ENCODE peak calls at places on chromosomes 2 and 18, in seven cellular contexts. One of them, this sample, is unnamed.

GRCh38 chr2:68018727-68019126 is 44.1 kb downstream of the C1D start:
- DNase-seq in cardiac muscle cell: no peak
- DNase-seq in GM10248: no peak
- DNase-seq in heart right ventricle: no peak
- DNase-seq in mucosa of descending colon: no peak
- DNase-seq in AG04449: no peak
- DNase-seq in fibroblast of mammary gland: no peak
- DNase-seq in this sample: no peak

GRCh38 chr2:58965602-58966001 is 724.5 kb upstream of the FANCL start:
- DNase-seq in cardiac muscle cell: no peak
- DNase-seq in mucosa of descending colon: no peak
- DNase-seq in GM10248: no peak
- DNase-seq in fibroblast of mammary gland: no peak
- DNase-seq in AG04449: no peak
- DNase-seq in heart right ventricle: no peak
- DNase-seq in this sample: no peak

GRCh38 chr2:130336150-130336876 is 6.4 kb upstream of the IMP4 start:
- DNase-seq in GM10248: no peak
- DNase-seq in cardiac muscle cell: peak
- DNase-seq in mucosa of descending colon: no peak
- DNase-seq in heart right ventricle: no peak
- DNase-seq in fibroblast of mammary gland: no peak
- DNase-seq in AG04449: no peak
- DNase-seq in this sample: no peak

GRCh38 chr2:60527762-60528161 is 25.7 kb downstream of the BCL11A start:
- DNase-seq in heart right ventricle: no peak
- DNase-seq in AG04449: no peak
- DNase-seq in fibroblast of mammary gland: peak
- DNase-seq in mucosa of descending colon: no peak
- DNase-seq in GM10248: no peak
- DNase-seq in cardiac muscle cell: no peak
- DNase-seq in this sample: no peak

GRCh38 chr2:16622399-16622968 is 43.1 kb downstream of the CYRIA start:
- DNase-seq in fibroblast of mammary gland: no peak
- DNase-seq in GM10248: no peak
- DNase-seq in mucosa of descending colon: no peak
- DNase-seq in cardiac muscle cell: no peak
- DNase-seq in heart right ventricle: no peak
- DNase-seq in AG04449: no peak
- DNase-seq in this sample: no peak

GRCh38 chr18:26088482-26088881 is 1.9 kb downstream of the SS18 start:
- DNase-seq in mucosa of descending colon: no peak
- DNase-seq in GM10248: no peak
- DNase-seq in AG04449: no peak
- DNase-seq in cardiac muscle cell: no peak
- DNase-seq in heart right ventricle: no peak
- DNase-seq in fibroblast of mammary gland: peak
- DNase-seq in this sample: no peak

GRCh38 chr2:125041846-125042245 is 1016.8 kb downstream of the CNTNAP5 start:
- DNase-seq in AG04449: no peak
- DNase-seq in GM10248: no peak
- DNase-seq in fibroblast of mammary gland: no peak
- DNase-seq in heart right ventricle: no peak
- DNase-seq in cardiac muscle cell: no peak
- DNase-seq in mucosa of descending colon: no peak
- DNase-seq in this sample: no peak

GRCh38 chr2:46150445-46150970 is 146.7 kb upstream of the EPAS1 start:
- DNase-seq in heart right ventricle: no peak
- DNase-seq in AG04449: no peak
- DNase-seq in fibroblast of mammary gland: no peak
- DNase-seq in mucosa of descending colon: no peak
- DNase-seq in GM10248: no peak
- DNase-seq in cardiac muscle cell: no peak
- DNase-seq in this sample: no peak

GRCh38 chr2:134231965-134232340 is 21.9 kb upstream of the MGAT5 start:
- DNase-seq in fibroblast of mammary gland: peak
- DNase-seq in cardiac muscle cell: no peak
- DNase-seq in heart right ventricle: no peak
- DNase-seq in GM10248: no peak
- DNase-seq in AG04449: no peak
- DNase-seq in mucosa of descending colon: no peak
- DNase-seq in this sample: no peak

GRCh38 chr2:114123925-114124324 is 234.0 kb downstream of the ACTR3 start:
- DNase-seq in mucosa of descending colon: no peak
- DNase-seq in heart right ventricle: no peak
- DNase-seq in AG04449: no peak
- DNase-seq in fibroblast of mammary gland: no peak
- DNase-seq in GM10248: no peak
- DNase-seq in cardiac muscle cell: no peak
- DNase-seq in this sample: no peak

GRCh38 chr2:114119846-114120348 is 230.0 kb downstream of the ACTR3 start:
- DNase-seq in AG04449: no peak
- DNase-seq in GM10248: no peak
- DNase-seq in fibroblast of mammary gland: no peak
- DNase-seq in mucosa of descending colon: no peak
- DNase-seq in heart right ventricle: no peak
- DNase-seq in cardiac muscle cell: no peak
- DNase-seq in this sample: no peak

GRCh38 chr2:114127372-114127771 is 237.5 kb downstream of the ACTR3 start:
- DNase-seq in heart right ventricle: no peak
- DNase-seq in fibroblast of mammary gland: peak
- DNase-seq in cardiac muscle cell: no peak
- DNase-seq in GM10248: no peak
- DNase-seq in mucosa of descending colon: no peak
- DNase-seq in AG04449: no peak
- DNase-seq in this sample: no peak

GRCh38 chr2:114118088-114118487 is 228.2 kb downstream of the ACTR3 start:
- DNase-seq in cardiac muscle cell: no peak
- DNase-seq in heart right ventricle: no peak
- DNase-seq in AG04449: no peak
- DNase-seq in mucosa of descending colon: no peak
- DNase-seq in GM10248: no peak
- DNase-seq in fibroblast of mammary gland: no peak
- DNase-seq in this sample: no peak

DNA sequence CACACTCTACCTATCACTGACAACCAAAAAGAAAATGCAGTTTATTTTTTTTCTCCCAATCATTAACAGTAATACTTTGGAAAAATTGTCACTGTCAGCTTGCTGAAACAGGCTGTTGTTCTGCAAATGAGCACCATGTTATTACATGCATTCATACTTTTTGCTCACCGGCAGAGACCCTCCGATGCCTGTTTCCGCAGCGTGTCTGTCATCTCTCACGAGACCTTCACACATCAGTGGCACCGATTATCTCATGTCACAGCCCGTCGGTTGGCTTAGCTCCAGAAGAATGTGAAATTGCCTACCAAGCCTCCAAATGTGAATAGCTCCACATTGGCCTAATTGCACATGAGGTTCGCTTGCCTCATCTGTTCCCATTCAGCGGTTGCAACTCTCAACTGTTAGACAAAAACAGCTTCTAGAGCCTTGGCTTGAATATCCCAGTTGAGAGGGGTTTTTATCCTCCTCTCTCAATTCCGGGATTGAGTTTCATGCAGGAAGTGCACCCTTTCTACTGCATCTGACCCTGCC is 233.0 kb downstream of the ACTR3 start:
- DNase-seq in mucosa of descending colon: no peak
- DNase-seq in cardiac muscle cell: no peak
- DNase-seq in AG04449: no peak
- DNase-seq in heart right ventricle: no peak
- DNase-seq in GM10248: no peak
- DNase-seq in fibroblast of mammary gland: no peak
- DNase-seq in this sample: no peak
- TF ChIP-seq CTCF in mucosa of descending colon: no peak
- TF ChIP-seq CTCF in cardiac muscle cell: no peak
- TF ChIP-seq CTCF in AG04449: no peak
- TF ChIP-seq CTCF in heart right ventricle: no peak
- TF ChIP-seq CTCF in GM10248: no peak
- TF ChIP-seq CTCF in fibroblast of mammary gland: no peak
- TF ChIP-seq CTCF in this sample: no peak

GRCh38 chr2:35714883-35715282 is 640.7 kb upstream of the CRIM1 start:
- DNase-seq in mucosa of descending colon: no peak
- DNase-seq in heart right ventricle: no peak
- DNase-seq in AG04449: no peak
- DNase-seq in GM10248: no peak
- DNase-seq in fibroblast of mammary gland: no peak
- DNase-seq in cardiac muscle cell: no peak
- DNase-seq in this sample: no peak
- TF ChIP-seq CTCF in mucosa of descending colon: no peak
- TF ChIP-seq CTCF in heart right ventricle: no peak
- TF ChIP-seq CTCF in AG04449: no peak
- TF ChIP-seq CTCF in GM10248: no peak
- TF ChIP-seq CTCF in fibroblast of mammary gland: no peak
- TF ChIP-seq CTCF in cardiac muscle cell: no peak
- TF ChIP-seq CTCF in this sample: no peak

GRCh38 chr2:151162185-151162584 is 99.5 kb downstream of the RBM43 start:
- DNase-seq in fibroblast of mammary gland: peak
- DNase-seq in AG04449: peak
- DNase-seq in heart right ventricle: no peak
- DNase-seq in cardiac muscle cell: peak
- DNase-seq in GM10248: no peak
- DNase-seq in mucosa of descending colon: no peak
- DNase-seq in this sample: no peak
- TF ChIP-seq CTCF in fibroblast of mammary gland: peak
- TF ChIP-seq CTCF in AG04449: peak
- TF ChIP-seq CTCF in heart right ventricle: peak
- TF ChIP-seq CTCF in cardiac muscle cell: peak
- TF ChIP-seq CTCF in GM10248: no peak
- TF ChIP-seq CTCF in mucosa of descending colon: no peak
- TF ChIP-seq CTCF in this sample: no peak

GRCh38 chr2:88190808-88191721 is 20.9 kb downstream of the THNSL2 start:
- DNase-seq in fibroblast of mammary gland: peak
- DNase-seq in AG04449: no peak
- DNase-seq in heart right ventricle: no peak
- DNase-seq in GM10248: peak
- DNase-seq in mucosa of descending colon: no peak
- DNase-seq in cardiac muscle cell: peak
- DNase-seq in this sample: no peak
- TF ChIP-seq CTCF in fibroblast of mammary gland: peak
- TF ChIP-seq CTCF in AG04449: peak
- TF ChIP-seq CTCF in heart right ventricle: peak
- TF ChIP-seq CTCF in GM10248: peak
- TF ChIP-seq CTCF in mucosa of descending colon: no peak
- TF ChIP-seq CTCF in cardiac muscle cell: peak
- TF ChIP-seq CTCF in this sample: no peak

GRCh38 chr18:2545155-2545554 is 26.1 kb downstream of the METTL4 start:
- DNase-seq in cardiac muscle cell: no peak
- DNase-seq in heart right ventricle: no peak
- DNase-seq in fibroblast of mammary gland: no peak
- DNase-seq in AG04449: no peak
- DNase-seq in GM10248: no peak
- DNase-seq in mucosa of descending colon: no peak
- DNase-seq in this sample: no peak

GRCh38 chr18:2549462-2549861 is 21.8 kb downstream of the METTL4 start:
- DNase-seq in mucosa of descending colon: no peak
- DNase-seq in AG04449: no peak
- DNase-seq in fibroblast of mammary gland: no peak
- DNase-seq in GM10248: no peak
- DNase-seq in cardiac muscle cell: no peak
- DNase-seq in heart right ventricle: no peak
- DNase-seq in this sample: no peak

GRCh38 chr18:2551425-2551824 is 19.9 kb downstream of the METTL4 start:
- DNase-seq in mucosa of descending colon: no peak
- DNase-seq in cardiac muscle cell: no peak
- DNase-seq in AG04449: no peak
- DNase-seq in heart right ventricle: no peak
- DNase-seq in GM10248: no peak
- DNase-seq in fibroblast of mammary gland: no peak
- DNase-seq in this sample: no peak

DNA sequence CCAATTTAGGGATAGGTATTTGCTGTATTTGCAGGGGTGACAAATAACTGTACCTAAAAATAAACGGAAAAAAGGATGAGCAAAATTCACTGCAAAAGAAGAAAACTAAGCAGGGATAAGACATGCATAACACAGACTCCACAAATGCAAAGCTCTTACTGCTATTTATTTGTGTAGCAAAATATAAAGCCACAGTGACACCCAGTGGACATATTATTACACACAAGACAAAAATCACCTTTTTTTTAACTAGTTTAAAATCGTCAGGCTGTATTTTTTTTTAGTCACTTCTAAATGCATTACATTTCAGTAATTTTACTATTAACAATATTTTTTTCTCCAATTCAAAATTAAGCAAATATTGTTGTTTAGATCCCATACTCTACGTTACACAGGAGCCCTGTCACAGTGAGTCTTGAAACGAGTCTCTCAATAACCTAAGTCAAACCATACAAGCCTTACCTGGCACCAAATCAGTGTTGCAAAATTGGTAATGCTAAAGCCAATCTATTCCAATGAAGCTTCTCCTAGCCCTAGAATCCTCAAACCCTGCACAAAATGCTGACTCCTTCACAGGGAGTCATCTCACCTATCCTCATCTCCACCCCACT is 23.7 kb downstream of the METTL4 start:
- DNase-seq in cardiac muscle cell: peak
- DNase-seq in mucosa of descending colon: no peak
- DNase-seq in fibroblast of mammary gland: peak
- DNase-seq in heart right ventricle: no peak
- DNase-seq in GM10248: peak
- DNase-seq in AG04449: no peak
- DNase-seq in this sample: no peak
- TF ChIP-seq CTCF in cardiac muscle cell: peak
- TF ChIP-seq CTCF in mucosa of descending colon: no peak
- TF ChIP-seq CTCF in fibroblast of mammary gland: peak
- TF ChIP-seq CTCF in heart right ventricle: peak
- TF ChIP-seq CTCF in GM10248: peak
- TF ChIP-seq CTCF in AG04449: peak
- TF ChIP-seq CTCF in this sample: peak

GRCh38 chr18:61957801-61958516 is 65.2 kb upstream of the RNF152 start:
- DNase-seq in cardiac muscle cell: no peak
- DNase-seq in heart right ventricle: no peak
- DNase-seq in AG04449: no peak
- DNase-seq in mucosa of descending colon: no peak
- DNase-seq in GM10248: no peak
- DNase-seq in fibroblast of mammary gland: peak
- DNase-seq in this sample: no peak
- TF ChIP-seq CTCF in cardiac muscle cell: peak
- TF ChIP-seq CTCF in heart right ventricle: no peak
- TF ChIP-seq CTCF in AG04449: peak
- TF ChIP-seq CTCF in mucosa of descending colon: no peak
- TF ChIP-seq CTCF in GM10248: no peak
- TF ChIP-seq CTCF in fibroblast of mammary gland: peak
- TF ChIP-seq CTCF in this sample: no peak

This sample was measured in tibial artery.